ENCODE peak calls at places on chromosome 5, in eight cellular contexts. One of them, this sample, is unnamed.

GRCh38 chr5:137296213-137296702 is 202.9 kb downstream of the SPOCK1 start:
- DNase-seq in MM.1S: no peak
- DNase-seq in fibroblast of lung: peak; percentile 89
- DNase-seq in HCT116: no peak
- DNase-seq in gastrocnemius medialis: no peak
- DNase-seq in CD8-positive, alpha-beta T cell: no peak
- DNase-seq in PC-3: peak; percentile 81
- DNase-seq in dorsolateral prefrontal cortex: peak; percentile 44
- DNase-seq in this sample: no peak

GRCh38 chr5:80184235-80185023 is 71.4 kb downstream of the SERINC5 start:
- DNase-seq in MM.1S: no peak
- DNase-seq in fibroblast of lung: no peak
- DNase-seq in HCT116: no peak
- DNase-seq in gastrocnemius medialis: no peak
- DNase-seq in CD8-positive, alpha-beta T cell: no peak
- DNase-seq in PC-3: peak; percentile 67
- DNase-seq in dorsolateral prefrontal cortex: no peak
- DNase-seq in this sample: no peak

GRCh38 chr5:61401726-61402125 is 69.7 kb downstream of the ZSWIM6 start:
- DNase-seq in MM.1S: no peak
- DNase-seq in fibroblast of lung: peak; percentile 89
- DNase-seq in HCT116: no peak
- DNase-seq in gastrocnemius medialis: no peak
- DNase-seq in CD8-positive, alpha-beta T cell: no peak
- DNase-seq in PC-3: peak; percentile 25
- DNase-seq in dorsolateral prefrontal cortex: no peak
- DNase-seq in this sample: no peak

GRCh38 chr5:141245250-141245717 is at the start of gene PCDHB15:
- DNase-seq in MM.1S: no peak
- DNase-seq in fibroblast of lung: no peak
- DNase-seq in HCT116: no peak
- DNase-seq in gastrocnemius medialis: no peak
- DNase-seq in CD8-positive, alpha-beta T cell: peak; percentile 8
- DNase-seq in PC-3: no peak
- DNase-seq in dorsolateral prefrontal cortex: peak; percentile 37
- DNase-seq in this sample: no peak

GRCh38 chr5:34771076-34771475 is 67.9 kb upstream of the TTC23L start:
- DNase-seq in MM.1S: no peak
- DNase-seq in fibroblast of lung: no peak
- DNase-seq in HCT116: no peak
- DNase-seq in gastrocnemius medialis: no peak
- DNase-seq in CD8-positive, alpha-beta T cell: no peak
- DNase-seq in PC-3: no peak
- DNase-seq in dorsolateral prefrontal cortex: no peak
- DNase-seq in this sample: no peak

GRCh38 chr5:77640577-77641396 is 2.3 kb upstream of the OTP start:
- DNase-seq in MM.1S: no peak
- DNase-seq in fibroblast of lung: no peak
- DNase-seq in HCT116: no peak
- DNase-seq in gastrocnemius medialis: no peak
- DNase-seq in CD8-positive, alpha-beta T cell: no peak
- DNase-seq in PC-3: no peak
- DNase-seq in dorsolateral prefrontal cortex: no peak
- DNase-seq in this sample: no peak

GRCh38 chr5:149434162-149435014 is 55.3 kb upstream of the IL17B start:
- DNase-seq in MM.1S: peak; percentile 40
- DNase-seq in fibroblast of lung: peak; percentile 76
- DNase-seq in HCT116: no peak
- DNase-seq in gastrocnemius medialis: peak; percentile 31
- DNase-seq in CD8-positive, alpha-beta T cell: peak; percentile 55
- DNase-seq in PC-3: peak; percentile 84
- DNase-seq in dorsolateral prefrontal cortex: peak; percentile 43
- DNase-seq in this sample: no peak

GRCh38 chr5:78587775-78588291 is 60.7 kb downstream of the LHFPL2 start:
- DNase-seq in MM.1S: no peak
- DNase-seq in fibroblast of lung: peak; percentile 71
- DNase-seq in HCT116: no peak
- DNase-seq in gastrocnemius medialis: peak; percentile 29
- DNase-seq in CD8-positive, alpha-beta T cell: no peak
- DNase-seq in PC-3: no peak
- DNase-seq in dorsolateral prefrontal cortex: no peak
- DNase-seq in this sample: no peak

GRCh38 chr5:125372694-125373621 is 626.5 kb upstream of the ZNF608 start:
- DNase-seq in MM.1S: no peak
- DNase-seq in fibroblast of lung: peak; percentile 81
- DNase-seq in HCT116: no peak
- DNase-seq in gastrocnemius medialis: no peak
- DNase-seq in CD8-positive, alpha-beta T cell: no peak
- DNase-seq in PC-3: peak; percentile 2
- DNase-seq in dorsolateral prefrontal cortex: no peak
- DNase-seq in this sample: peak; percentile 81

GRCh38 chr5:31680528-31680927 is 41.6 kb downstream of the PDZD2 start:
- DNase-seq in MM.1S: no peak
- DNase-seq in fibroblast of lung: no peak
- DNase-seq in HCT116: no peak
- DNase-seq in gastrocnemius medialis: no peak
- DNase-seq in CD8-positive, alpha-beta T cell: no peak
- DNase-seq in PC-3: no peak
- DNase-seq in dorsolateral prefrontal cortex: peak; percentile 8
- DNase-seq in this sample: no peak

GRCh38 chr5:101942321-101942882 is 353.7 kb downstream of the SLCO4C1 start:
- DNase-seq in MM.1S: peak; percentile 40
- DNase-seq in fibroblast of lung: peak; percentile 8
- DNase-seq in HCT116: peak; percentile 27
- DNase-seq in gastrocnemius medialis: no peak
- DNase-seq in CD8-positive, alpha-beta T cell: no peak
- DNase-seq in PC-3: peak; percentile 68
- DNase-seq in dorsolateral prefrontal cortex: no peak
- DNase-seq in this sample: peak; percentile 4

GRCh38 chr5:1760656-1761452 is 38.8 kb downstream of the MRPL36 start:
- DNase-seq in MM.1S: no peak
- DNase-seq in fibroblast of lung: no peak
- DNase-seq in HCT116: no peak
- DNase-seq in gastrocnemius medialis: no peak
- DNase-seq in CD8-positive, alpha-beta T cell: no peak
- DNase-seq in PC-3: no peak
- DNase-seq in dorsolateral prefrontal cortex: no peak
- DNase-seq in this sample: no peak

GRCh38 chr5:178230879-178231735 is 1.5 kb downstream of the PHYKPL start:
- DNase-seq in MM.1S: no peak
- DNase-seq in fibroblast of lung: peak; percentile 47
- DNase-seq in HCT116: no peak
- DNase-seq in gastrocnemius medialis: no peak
- DNase-seq in CD8-positive, alpha-beta T cell: no peak
- DNase-seq in PC-3: no peak
- DNase-seq in dorsolateral prefrontal cortex: no peak
- DNase-seq in this sample: no peak

GRCh38 chr5:44795496-44795895 is 13.3 kb upstream of the MRPS30 start:
- DNase-seq in MM.1S: no peak
- DNase-seq in fibroblast of lung: no peak
- DNase-seq in HCT116: no peak
- DNase-seq in gastrocnemius medialis: no peak
- DNase-seq in CD8-positive, alpha-beta T cell: no peak
- DNase-seq in PC-3: no peak
- DNase-seq in dorsolateral prefrontal cortex: no peak
- DNase-seq in this sample: no peak

GRCh38 chr5:141654298-141654697 is 3.1 kb upstream of the FCHSD1 start:
- DNase-seq in MM.1S: no peak
- DNase-seq in fibroblast of lung: peak; percentile 90
- DNase-seq in HCT116: no peak
- DNase-seq in gastrocnemius medialis: no peak
- DNase-seq in CD8-positive, alpha-beta T cell: no peak
- DNase-seq in PC-3: peak; percentile 52
- DNase-seq in dorsolateral prefrontal cortex: no peak
- DNase-seq in this sample: no peak

GRCh38 chr5:154228696-154229095 is 38.2 kb downstream of the GALNT10 start:
- DNase-seq in MM.1S: peak; percentile 76
- DNase-seq in fibroblast of lung: no peak
- DNase-seq in HCT116: no peak
- DNase-seq in gastrocnemius medialis: no peak
- DNase-seq in CD8-positive, alpha-beta T cell: no peak
- DNase-seq in PC-3: no peak
- DNase-seq in dorsolateral prefrontal cortex: no peak
- DNase-seq in this sample: no peak

GRCh38 chr5:136337788-136338187 is 27.6 kb downstream of the TRPC7 start:
- DNase-seq in MM.1S: no peak
- DNase-seq in fibroblast of lung: no peak
- DNase-seq in HCT116: no peak
- DNase-seq in gastrocnemius medialis: no peak
- DNase-seq in CD8-positive, alpha-beta T cell: no peak
- DNase-seq in PC-3: no peak
- DNase-seq in dorsolateral prefrontal cortex: no peak
- DNase-seq in this sample: no peak

GRCh38 chr5:149317281-149318048 is 27.8 kb upstream of the GRPEL2 start:
- DNase-seq in MM.1S: peak; percentile 66
- DNase-seq in fibroblast of lung: peak; percentile 29
- DNase-seq in HCT116: peak; percentile 23
- DNase-seq in gastrocnemius medialis: no peak
- DNase-seq in CD8-positive, alpha-beta T cell: peak; percentile 33
- DNase-seq in PC-3: peak; percentile 86
- DNase-seq in dorsolateral prefrontal cortex: peak; percentile 17
- DNase-seq in this sample: no peak

GRCh38 chr5:169256191-169256590 is 44.7 kb downstream of the SLIT3 start:
- DNase-seq in MM.1S: no peak
- DNase-seq in fibroblast of lung: no peak
- DNase-seq in HCT116: no peak
- DNase-seq in gastrocnemius medialis: no peak
- DNase-seq in CD8-positive, alpha-beta T cell: no peak
- DNase-seq in PC-3: no peak
- DNase-seq in dorsolateral prefrontal cortex: no peak
- DNase-seq in this sample: no peak

GRCh38 chr5:15499528-15500325 is at the start of gene FBXL7:
- DNase-seq in MM.1S: peak; percentile 92
- DNase-seq in fibroblast of lung: peak; percentile 80
- DNase-seq in HCT116: no peak
- DNase-seq in gastrocnemius medialis: peak; percentile 44
- DNase-seq in CD8-positive, alpha-beta T cell: no peak
- DNase-seq in PC-3: peak; percentile 43
- DNase-seq in dorsolateral prefrontal cortex: peak; percentile 53
- DNase-seq in this sample: no peak

GRCh38 chr5:59356813-59357381 is 536.6 kb downstream of the PDE4D start:
- DNase-seq in MM.1S: no peak
- DNase-seq in fibroblast of lung: no peak
- DNase-seq in HCT116: no peak
- DNase-seq in gastrocnemius medialis: peak; percentile 60
- DNase-seq in CD8-positive, alpha-beta T cell: no peak
- DNase-seq in PC-3: no peak
- DNase-seq in dorsolateral prefrontal cortex: no peak
- DNase-seq in this sample: peak; percentile 48

GRCh38 chr5:134149571-134150303 is 27.0 kb downstream of the SKP1 start:
- DNase-seq in MM.1S: no peak
- DNase-seq in fibroblast of lung: peak; percentile 39
- DNase-seq in HCT116: no peak
- DNase-seq in gastrocnemius medialis: no peak
- DNase-seq in CD8-positive, alpha-beta T cell: no peak
- DNase-seq in PC-3: peak; percentile 29
- DNase-seq in dorsolateral prefrontal cortex: no peak
- DNase-seq in this sample: peak; percentile 76

GRCh38 chr5:134146651-134147544 is 29.9 kb downstream of the SKP1 start:
- DNase-seq in MM.1S: no peak
- DNase-seq in fibroblast of lung: no peak
- DNase-seq in HCT116: no peak
- DNase-seq in gastrocnemius medialis: no peak
- DNase-seq in CD8-positive, alpha-beta T cell: no peak
- DNase-seq in PC-3: peak; percentile 12
- DNase-seq in dorsolateral prefrontal cortex: no peak
- DNase-seq in this sample: no peak

GRCh38 chr5:134148316-134148715 is 28.4 kb downstream of the SKP1 start:
- DNase-seq in MM.1S: no peak
- DNase-seq in fibroblast of lung: no peak
- DNase-seq in HCT116: no peak
- DNase-seq in gastrocnemius medialis: no peak
- DNase-seq in CD8-positive, alpha-beta T cell: no peak
- DNase-seq in PC-3: no peak
- DNase-seq in dorsolateral prefrontal cortex: no peak
- DNase-seq in this sample: no peak

GRCh38 chr5:134151723-134152122 is 25.0 kb downstream of the SKP1 start:
- DNase-seq in MM.1S: no peak
- DNase-seq in fibroblast of lung: no peak
- DNase-seq in HCT116: no peak
- DNase-seq in gastrocnemius medialis: no peak
- DNase-seq in CD8-positive, alpha-beta T cell: no peak
- DNase-seq in PC-3: no peak
- DNase-seq in dorsolateral prefrontal cortex: no peak
- DNase-seq in this sample: no peak

GRCh38 chr5:134148986-134149539 is 27.7 kb downstream of the SKP1 start:
- DNase-seq in MM.1S: no peak
- DNase-seq in fibroblast of lung: no peak
- DNase-seq in HCT116: no peak
- DNase-seq in gastrocnemius medialis: no peak
- DNase-seq in CD8-positive, alpha-beta T cell: no peak
- DNase-seq in PC-3: no peak
- DNase-seq in dorsolateral prefrontal cortex: no peak
- DNase-seq in this sample: no peak
- TF ChIP-seq CTCF in MM.1S: no peak
- TF ChIP-seq CTCF in fibroblast of lung: no peak
- TF ChIP-seq CTCF in HCT116: no peak
- TF ChIP-seq CTCF in gastrocnemius medialis: no peak
- TF ChIP-seq CTCF in CD8-positive, alpha-beta T cell: no peak
- TF ChIP-seq CTCF in PC-3: no peak
- TF ChIP-seq CTCF in dorsolateral prefrontal cortex: no peak
- TF ChIP-seq CTCF in this sample: no peak

GRCh38 chr5:39801306-39801705 is 376.5 kb upstream of the DAB2 start:
- DNase-seq in MM.1S: no peak
- DNase-seq in fibroblast of lung: no peak
- DNase-seq in HCT116: no peak
- DNase-seq in gastrocnemius medialis: no peak
- DNase-seq in CD8-positive, alpha-beta T cell: no peak
- DNase-seq in PC-3: no peak
- DNase-seq in dorsolateral prefrontal cortex: no peak
- DNase-seq in this sample: no peak
- H3K4me3 ChIP-seq in MM.1S: no peak overlapping the region
- H3K4me3 ChIP-seq in fibroblast of lung: no peak overlapping the region
- H3K4me3 ChIP-seq in HCT116: no peak overlapping the region
- H3K4me3 ChIP-seq in gastrocnemius medialis: no peak overlapping the region
- H3K4me3 ChIP-seq in CD8-positive, alpha-beta T cell: no peak overlapping the region
- H3K4me3 ChIP-seq in PC-3: no peak overlapping the region
- H3K4me3 ChIP-seq in dorsolateral prefrontal cortex: no peak overlapping the region
- H3K4me3 ChIP-seq in this sample: no peak overlapping the region

GRCh38 chr5:180423598-180423997 is 70.5 kb upstream of the GFPT2 start:
- DNase-seq in MM.1S: no peak
- DNase-seq in fibroblast of lung: no peak
- DNase-seq in HCT116: no peak
- DNase-seq in gastrocnemius medialis: no peak
- DNase-seq in CD8-positive, alpha-beta T cell: no peak
- DNase-seq in PC-3: no peak
- DNase-seq in dorsolateral prefrontal cortex: peak; percentile 28
- DNase-seq in this sample: no peak
- TF ChIP-seq CTCF in MM.1S: no peak
- TF ChIP-seq CTCF in fibroblast of lung: no peak
- TF ChIP-seq CTCF in HCT116: no peak
- TF ChIP-seq CTCF in gastrocnemius medialis: no peak
- TF ChIP-seq CTCF in CD8-positive, alpha-beta T cell: no peak
- TF ChIP-seq CTCF in PC-3: no peak
- TF ChIP-seq CTCF in dorsolateral prefrontal cortex: no peak
- TF ChIP-seq CTCF in this sample: no peak

DNA sequence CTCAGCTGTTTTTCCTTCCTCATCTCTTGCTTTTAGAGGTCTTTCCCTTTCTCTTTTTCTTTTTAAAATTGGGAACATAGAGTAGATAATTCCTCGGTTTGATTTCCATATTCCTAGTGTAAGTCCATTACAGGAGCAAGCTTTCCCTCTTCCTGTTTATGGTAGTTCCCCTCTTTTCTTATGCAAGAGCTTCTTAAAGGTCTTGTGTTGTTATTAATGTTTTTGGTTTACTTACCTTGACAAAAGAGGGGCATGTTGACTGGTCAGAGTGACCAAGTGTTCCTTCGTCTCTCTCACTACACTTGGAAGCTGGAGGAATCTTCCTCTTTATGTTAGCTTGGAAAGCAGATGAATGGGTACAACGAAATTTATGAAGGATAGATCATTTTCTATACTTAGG is 8.3 kb downstream of the ATG10 start:
- DNase-seq in MM.1S: no peak
- DNase-seq in fibroblast of lung: no peak
- DNase-seq in HCT116: no peak
- DNase-seq in gastrocnemius medialis: no peak
- DNase-seq in CD8-positive, alpha-beta T cell: no peak
- DNase-seq in PC-3: no peak
- DNase-seq in dorsolateral prefrontal cortex: no peak
- DNase-seq in this sample: no peak
- H3K4me3 ChIP-seq in MM.1S: no peak overlapping the region
- H3K4me3 ChIP-seq in fibroblast of lung: no peak overlapping the region
- H3K4me3 ChIP-seq in HCT116: no peak overlapping the region
- H3K4me3 ChIP-seq in gastrocnemius medialis: no peak overlapping the region
- H3K4me3 ChIP-seq in CD8-positive, alpha-beta T cell: no peak overlapping the region
- H3K4me3 ChIP-seq in PC-3: no peak overlapping the region
- H3K4me3 ChIP-seq in dorsolateral prefrontal cortex: no peak overlapping the region
- H3K4me3 ChIP-seq in this sample: no peak overlapping the region